ENCODE peak calls at places on chromosomes 16 and 17, in eight cellular contexts. Y is Panc1; X is endodermal cell; V is prostate gland; D is neural crest cell; W is heart right ventricle; Q is B cell; N is CD8-positive, alpha-beta T cell. A is an unnamed sample.

GRCh38 chr17:16430650-16431049 is 15.3 kb downstream of the TRPV2 start:
- DNase-seq in W (no peak), N (no peak), Q (no peak), Y (no peak), V (no peak), D (no peak), X (no peak), A (no peak)

GRCh38 chr17:29576214-29577008 is 7.9 kb downstream of the TP53I13 start:
- DNase-seq in X (no peak), D (no peak), V (no peak), Y (no peak), N (no peak), W (no peak), Q (no peak), A (no peak)

GRCh38 chr16:89308391-89309333 is 91.2 kb downstream of the ZNF778 start:
- DNase-seq in N (no peak), W (no peak), Y (no peak), D (no peak), X (peak; percentile 92), Q (no peak), V (no peak), A (peak; percentile 56)

GRCh38 chr17:8315740-8316217 is 5.7 kb downstream of the ARHGEF15 start:
- DNase-seq in Q (no peak), X (peak; percentile 86), D (no peak), V (no peak), Y (no peak), W (no peak), N (no peak), A (peak; percentile 44)

GRCh38 chr17:27551701-27552466 is 79.1 kb upstream of the LGALS9 start:
- DNase-seq in Y (no peak), W (no peak), Q (no peak), X (peak; percentile 84), V (no peak), N (no peak), D (no peak), A (no peak)

GRCh38 chr17:30950669-30951399 is 20.0 kb upstream of the RNF135 start:
- DNase-seq in W (peak; percentile 62), Q (no peak), V (peak; percentile 26), Y (no peak), N (no peak), X (no peak), D (no peak), A (no peak)

GRCh38 chr17:63700528-63701441 is 860 bp upstream of the LIMD2 start:
- DNase-seq in X (peak; percentile 86), W (peak; percentile 75), V (no peak), Q (peak; percentile 88), N (peak; percentile 47), D (no peak), Y (no peak), A (peak; percentile 74)

GRCh38 chr16:69397821-69398521 is 12.2 kb upstream of the TERF2 start:
- DNase-seq in Q (no peak), W (no peak), N (no peak), V (no peak), D (peak; percentile 29), Y (no peak), X (peak; percentile 87), A (peak; percentile 23)

GRCh38 chr16:31201511-31202401 is 804 bp downstream of the PYCARD start:
- DNase-seq in X (peak; percentile 88), Q (peak; percentile 91), Y (no peak), D (no peak), V (no peak), W (peak; percentile 44), N (peak; percentile 20), A (peak; percentile 30)

GRCh38 chr16:3618782-3619166 is 7.4 kb upstream of the SLX4 start:
- DNase-seq in Q (no peak), D (no peak), V (no peak), N (no peak), W (no peak), X (no peak), Y (no peak), A (no peak)

GRCh38 chr17:30433514-30433913 is 43.7 kb upstream of the GOSR1 start:
- DNase-seq in Y (no peak), X (no peak), D (no peak), N (no peak), W (no peak), Q (no peak), V (no peak), A (no peak)

GRCh38 chr16:49592507-49593422 is 219.2 kb downstream of the C16orf78 start:
- DNase-seq in N (peak; percentile 14), Y (peak; percentile 36), V (no peak), D (peak; percentile 45), Q (peak; percentile 67), W (no peak), X (peak; percentile 83), A (peak; percentile 51)
- TF ChIP-seq CTCF in N (peak; percentile 67), Y (peak; percentile 81), V (peak; percentile 59), D (peak; percentile 79), Q (peak; percentile 72), W (peak; percentile 80), X (peak; percentile 85), A (peak; percentile 84)

GRCh38 chr16:67100569-67101300 is 9.0 kb upstream of the PHAF1 start:
- DNase-seq in X (no peak), D (no peak), W (no peak), V (no peak), Q (no peak), Y (no peak), N (no peak), A (no peak)
- TF ChIP-seq CTCF in X (peak; percentile 56), D (peak; percentile 55), W (peak; percentile 14), V (peak; percentile 25), Q (no peak), Y (peak; percentile 25), N (peak; percentile 30), A (no peak)

GRCh38 chr16:19980866-19981265 is 92.8 kb downstream of the GPR139 start:
- DNase-seq in Y (no peak), W (no peak), X (peak; percentile 74), D (no peak), V (no peak), N (no peak), Q (no peak), A (peak; percentile 26)
- TF ChIP-seq CTCF in Y (peak; percentile 81), W (peak; percentile 36), X (peak; percentile 84), D (peak; percentile 56), V (no peak), N (no peak), Q (no peak), A (peak; percentile 63)

GRCh38 chr16:22425847-22426246 is 51.4 kb upstream of the CDR2 start:
- DNase-seq in N (no peak), D (no peak), Q (no peak), V (no peak), W (no peak), X (peak; percentile 60), Y (no peak), A (no peak)
- TF ChIP-seq CTCF in N (no peak), D (no peak), Q (no peak), V (no peak), W (no peak), X (peak; percentile 36), Y (no peak), A (no peak)

GRCh38 chr16:1543085-1543896 is 9.8 kb downstream of the TMEM204 start:
- DNase-seq in Q (peak; percentile 76), W (peak; percentile 81), X (peak; percentile 75), N (no peak), V (no peak), D (no peak), Y (no peak), A (no peak)
- TF ChIP-seq CTCF in Q (no peak), W (peak; percentile 13), X (peak; percentile 29), N (no peak), V (no peak), D (no peak), Y (no peak), A (no peak)

DNA sequence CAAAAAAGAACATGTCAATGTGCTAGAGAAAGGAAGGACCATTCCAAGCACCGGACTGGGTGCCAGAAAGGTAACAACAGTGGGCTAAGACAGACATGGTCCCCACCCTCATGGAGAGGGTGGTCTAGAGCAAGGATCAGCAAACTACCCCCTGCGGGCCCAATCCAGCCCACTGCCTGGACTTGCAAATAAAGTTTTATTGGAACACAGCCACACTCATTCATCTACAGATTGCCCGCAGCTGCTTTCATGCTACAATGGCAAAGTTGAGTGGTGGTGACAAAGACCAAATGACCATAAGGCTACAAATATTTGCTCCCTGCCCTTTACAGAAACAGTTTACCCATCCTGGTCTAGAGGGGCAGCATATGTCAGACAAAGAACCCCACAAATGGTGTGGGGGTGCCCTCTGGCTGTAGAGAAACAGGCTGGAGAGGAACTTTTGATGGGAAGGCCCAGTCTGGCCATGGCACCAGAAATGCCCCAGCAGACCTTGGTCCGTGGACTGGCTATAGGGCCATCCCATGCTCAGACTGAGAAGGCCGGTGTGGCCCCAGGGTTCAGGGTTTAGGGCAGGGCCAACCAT is 15.2 kb downstream of the CDH5 start:
- DNase-seq in V (no peak), W (no peak), D (no peak), X (no peak), N (no peak), Q (no peak), Y (no peak), A (no peak)
- TF ChIP-seq CTCF in V (no peak), W (no peak), D (no peak), X (no peak), N (no peak), Q (no peak), Y (no peak), A (no peak)

DNA sequence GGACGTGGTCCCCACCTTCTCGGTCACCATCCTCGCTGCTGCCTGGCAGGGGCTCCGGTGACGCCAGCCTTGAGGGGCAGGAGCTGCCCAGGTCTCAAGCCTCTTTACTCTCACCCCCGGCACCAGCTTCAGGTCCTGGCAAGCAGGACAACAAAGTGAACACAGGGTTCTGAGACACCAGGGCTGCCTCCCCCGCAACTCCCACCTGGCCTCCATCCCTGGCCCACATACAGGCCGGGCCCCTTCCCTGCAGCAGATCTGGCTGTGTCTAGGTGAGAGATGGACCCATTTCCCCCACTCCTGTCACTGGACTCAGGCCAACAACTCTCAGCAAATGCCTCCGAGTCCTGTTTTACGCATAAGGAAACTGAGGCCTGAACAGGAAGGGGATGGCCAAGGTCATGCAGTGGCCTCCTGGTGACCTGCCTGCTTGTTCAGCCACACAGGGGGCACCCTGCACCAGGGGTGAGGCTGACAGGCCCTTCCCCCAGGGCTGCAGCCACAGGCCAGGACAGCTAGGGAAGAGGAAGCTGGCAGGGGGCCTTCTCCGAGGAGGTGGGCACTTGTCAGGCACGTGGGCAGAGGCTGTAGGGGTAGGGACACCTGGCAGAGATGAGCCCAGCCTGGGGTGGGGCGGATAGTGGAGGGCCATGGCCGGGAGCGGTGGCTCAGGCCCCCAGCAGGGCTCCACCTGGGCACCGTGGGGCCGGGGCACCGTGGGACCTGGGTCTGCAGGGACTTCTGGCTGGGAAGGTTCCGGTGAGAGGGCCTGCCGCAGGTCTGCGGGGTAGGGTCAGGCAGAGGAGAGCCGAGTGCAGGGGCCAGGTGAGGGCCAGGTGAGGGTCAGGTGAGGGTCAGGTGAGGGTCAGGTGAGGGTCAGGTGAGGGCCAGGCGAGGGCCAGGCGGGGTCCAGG is 46.7 kb upstream of the PVALEF start:
- DNase-seq in D (no peak), V (no peak), Q (no peak), X (peak; percentile 77), W (no peak), N (no peak), Y (no peak), A (no peak)
- TF ChIP-seq CTCF in D (no peak), V (no peak), Q (no peak), X (no peak), W (no peak), N (no peak), Y (no peak), A (no peak)